ENCODE peak calls at places on chromosome 13, in nine cellular contexts. S, E, W, A, Y, K, C, X and H are unnamed samples.

GRCh38 chr13:37134411-37135041 is 29.1 kb upstream of the CSNK1A1L start:
- DNase-seq in S (no peak), E (no peak), W (no peak), A (peak; percentile 82), Y (no peak), K (no peak), C (no peak), X (no peak), H (peak; percentile 90)

GRCh38 chr13:91241249-91241648 is 106.2 kb upstream of the MIR17HG start:
- DNase-seq in S (no peak), E (no peak), W (no peak), A (no peak), Y (no peak), K (no peak), C (no peak), X (no peak), H (no peak)

GRCh38 chr13:30091691-30092090 is 215.7 kb downstream of the KATNAL1 start:
- DNase-seq in S (no peak), E (no peak), W (no peak), A (no peak), Y (no peak), K (no peak), C (no peak), X (no peak), H (no peak)

GRCh38 chr13:33639158-33639557 is 178.8 kb upstream of the RFC3 start:
- DNase-seq in S (no peak), E (no peak), W (no peak), A (peak; percentile 94), Y (no peak), K (no peak), C (no peak), X (no peak), H (peak; percentile 44)

GRCh38 chr13:114151565-114152284 is 19.3 kb upstream of the RASA3 start:
- DNase-seq in S (no peak), E (no peak), W (peak; percentile 86), A (peak; percentile 50), Y (no peak), K (no peak), C (no peak), X (peak; percentile 60), H (no peak)

GRCh38 chr13:40366119-40366518 is 300.3 kb downstream of the FOXO1 start:
- DNase-seq in S (no peak), E (no peak), W (no peak), A (no peak), Y (no peak), K (no peak), C (no peak), X (no peak), H (no peak)

GRCh38 chr13:26062853-26063444 is 11.1 kb upstream of the SHISA2 start:
- DNase-seq in S (no peak), E (peak; percentile 59), W (peak; percentile 31), A (peak; percentile 78), Y (no peak), K (no peak), C (no peak), X (peak; percentile 45), H (peak; percentile 33)

GRCh38 chr13:111664696-111665095 is 344.3 kb downstream of the TEX29 start:
- DNase-seq in S (no peak), E (no peak), W (no peak), A (no peak), Y (no peak), K (no peak), C (no peak), X (no peak), H (no peak)

GRCh38 chr13:113785051-113786010 is 26.3 kb downstream of the TMEM255B start:
- DNase-seq in S (no peak), E (no peak), W (peak; percentile 74), A (peak; percentile 77), Y (no peak), K (peak; percentile 8), C (no peak), X (no peak), H (peak; percentile 74)

GRCh38 chr13:100533588-100534041 is 55.0 kb downstream of the GGACT start:
- DNase-seq in S (no peak), E (no peak), W (no peak), A (no peak), Y (no peak), K (no peak), C (no peak), X (no peak), H (no peak)